ENCODE peak calls at places on chromosomes 5 and 9, in four cellular contexts. One of them, this sample, is unnamed.
A peak's percentile ranks its signal among the peaks of the same experiment; 100 is the strongest.

GRCh38 chr5:146291421-146292074 is 47.1 kb upstream of the POU4F3 start:
- DNase-seq in H7: peak; percentile 33
- DNase-seq in fibroblast of pulmonary artery: peak; percentile 68
- DNase-seq in activated CD4-positive, alpha-beta T cell treated with anti-CD3 and anti-CD28 coated beads, Interleukin-2, amount 10 ng/mL, durations not matched to agents 7 days and 5 days: peak; percentile 28
- DNase-seq in this sample: peak; percentile 48

GRCh38 chr9:130774183-130774582 is 60.9 kb upstream of the ABL1 start:
- DNase-seq in H7: no peak
- DNase-seq in activated CD4-positive, alpha-beta T cell treated with anti-CD3 and anti-CD28 coated beads, Interleukin-2, amount 10 ng/mL, durations not matched to agents 7 days and 5 days: no peak
- DNase-seq in fibroblast of pulmonary artery: no peak
- DNase-seq in this sample: no peak

GRCh38 chr9:72930828-72931227 is 22.0 kb downstream of the ALDH1A1 start:
- DNase-seq in activated CD4-positive, alpha-beta T cell treated with anti-CD3 and anti-CD28 coated beads, Interleukin-2, amount 10 ng/mL, durations not matched to agents 7 days and 5 days: no peak
- DNase-seq in H7: peak; percentile 30
- DNase-seq in fibroblast of pulmonary artery: no peak
- DNase-seq in this sample: no peak

GRCh38 chr5:32625106-32625505 is 39.7 kb downstream of the SUB1 start:
- DNase-seq in fibroblast of pulmonary artery: no peak
- DNase-seq in activated CD4-positive, alpha-beta T cell treated with anti-CD3 and anti-CD28 coated beads, Interleukin-2, amount 10 ng/mL, durations not matched to agents 7 days and 5 days: no peak
- DNase-seq in H7: no peak
- DNase-seq in this sample: no peak

GRCh38 chr5:19605846-19606407 is 382.1 kb downstream of the CDH18 start:
- DNase-seq in activated CD4-positive, alpha-beta T cell treated with anti-CD3 and anti-CD28 coated beads, Interleukin-2, amount 10 ng/mL, durations not matched to agents 7 days and 5 days: no peak
- DNase-seq in fibroblast of pulmonary artery: no peak
- DNase-seq in H7: no peak
- DNase-seq in this sample: no peak

GRCh38 chr9:134341306-134341705 is 15.1 kb downstream of the RXRA start:
- DNase-seq in H7: no peak
- DNase-seq in fibroblast of pulmonary artery: no peak
- DNase-seq in activated CD4-positive, alpha-beta T cell treated with anti-CD3 and anti-CD28 coated beads, Interleukin-2, amount 10 ng/mL, durations not matched to agents 7 days and 5 days: no peak
- DNase-seq in this sample: peak; percentile 76

GRCh38 chr5:53882637-53883036 is 322.2 kb downstream of the NDUFS4 start:
- DNase-seq in H7: peak; percentile 70
- DNase-seq in fibroblast of pulmonary artery: no peak
- DNase-seq in activated CD4-positive, alpha-beta T cell treated with anti-CD3 and anti-CD28 coated beads, Interleukin-2, amount 10 ng/mL, durations not matched to agents 7 days and 5 days: no peak
- DNase-seq in this sample: no peak

GRCh38 chr5:43078956-43079355 is 38.8 kb upstream of the ANXA2R start:
- DNase-seq in activated CD4-positive, alpha-beta T cell treated with anti-CD3 and anti-CD28 coated beads, Interleukin-2, amount 10 ng/mL, durations not matched to agents 7 days and 5 days: no peak
- DNase-seq in fibroblast of pulmonary artery: peak; percentile 87
- DNase-seq in H7: no peak
- DNase-seq in this sample: no peak